ENCODE peak calls at places on chromosomes 5 and 9, in seven cellular contexts. H, Z, P, Y, M, C and B are unnamed samples.

GRCh38 chr9:76866689-76867088 is 39.2 kb downstream of the PRUNE2 start:
- DNase-seq in H (no peak), Z (no peak), P (peak; percentile 85), Y (no peak), M (no peak), C (no peak), B (no peak)

GRCh38 chr9:133137451-133138231 is 16.6 kb upstream of the RALGDS start:
- DNase-seq in H (peak; percentile 82), Z (peak; percentile 72), P (no peak), Y (no peak), M (peak; percentile 92), C (no peak), B (no peak)

GRCh38 chr5:122262107-122262506 is 49.9 kb upstream of the SNCAIP start:
- DNase-seq in H (no peak), Z (no peak), P (no peak), Y (no peak), M (no peak), C (no peak), B (no peak)

GRCh38 chr5:159878988-159879471 is 37.3 kb upstream of the ADRA1B start:
- DNase-seq in H (peak; percentile 89), Z (peak; percentile 77), P (peak; percentile 39), Y (peak; percentile 68), M (peak; percentile 39), C (no peak), B (peak; percentile 94)

GRCh38 chr5:26121343-26121742 is 917.0 kb downstream of the CDH9 start:
- DNase-seq in H (no peak), Z (no peak), P (no peak), Y (no peak), M (no peak), C (no peak), B (no peak)

GRCh38 chr9:94740191-94740874 is 13.8 kb downstream of the AOPEP start:
- DNase-seq in H (no peak), Z (no peak), P (no peak), Y (no peak), M (no peak), C (no peak), B (no peak)

GRCh38 chr9:129773262-129774048 is 20.6 kb upstream of the PTGES start:
- DNase-seq in H (peak; percentile 69), Z (peak; percentile 33), P (peak; percentile 27), Y (no peak), M (peak; percentile 70), C (no peak), B (no peak)

GRCh38 chr5:100840364-100840763 is 62.7 kb downstream of the ST8SIA4 start:
- DNase-seq in H (no peak), Z (no peak), P (no peak), Y (no peak), M (no peak), C (no peak), B (no peak)

GRCh38 chr5:22258139-22258538 is 595.0 kb downstream of the CDH12 start:
- DNase-seq in H (no peak), Z (no peak), P (no peak), Y (no peak), M (no peak), C (no peak), B (no peak)

GRCh38 chr5:123036391-123037103 is at the start of gene PPIC:
- DNase-seq in H (peak; percentile 95), Z (peak; percentile 94), P (no peak), Y (peak; percentile 94), M (peak; percentile 91), C (no peak), B (peak; percentile 84)

GRCh38 chr9:77152289-77152688 is 25.0 kb upstream of the VPS13A start:
- DNase-seq in H (no peak), Z (no peak), P (no peak), Y (no peak), M (no peak), C (no peak), B (no peak)

GRCh38 chr5:111742595-111742994 is 14.4 kb downstream of the NREP start:
- DNase-seq in H (no peak), Z (no peak), P (peak; percentile 88), Y (peak; percentile 66), M (peak; percentile 35), C (no peak), B (no peak)

GRCh38 chr5:142358121-142358520 is 33.3 kb upstream of the SPRY4 start:
- DNase-seq in H (peak; percentile 22), Z (no peak), P (no peak), Y (no peak), M (no peak), C (no peak), B (no peak)

GRCh38 chr5:122415481-122416120 is 103.6 kb downstream of the SNCAIP start:
- DNase-seq in H (peak; percentile 74), Z (peak; percentile 37), P (peak; percentile 45), Y (peak; percentile 55), M (peak; percentile 36), C (no peak), B (peak; percentile 70)

GRCh38 chr5:72503888-72504491 is 3.2 kb downstream of the ZNF366 start:
- DNase-seq in H (no peak), Z (peak; percentile 31), P (no peak), Y (no peak), M (no peak), C (no peak), B (no peak)

GRCh38 chr5:145917288-145917687 is 19.1 kb upstream of the SH3RF2 start:
- DNase-seq in H (no peak), Z (no peak), P (no peak), Y (no peak), M (no peak), C (no peak), B (no peak)

GRCh38 chr5:180799194-180799593 is 3.4 kb downstream of the MGAT1 start:
- DNase-seq in H (peak; percentile 54), Z (no peak), P (no peak), Y (no peak), M (peak; percentile 73), C (no peak), B (peak; percentile 57)

GRCh38 chr5:149671544-149671943 is 58.6 kb upstream of the PPARGC1B start:
- DNase-seq in H (no peak), Z (no peak), P (no peak), Y (no peak), M (peak; percentile 40), C (peak; percentile 43), B (no peak)

GRCh38 chr5:9858043-9858442 is 227.9 kb upstream of the TAS2R1 start:
- DNase-seq in H (no peak), Z (no peak), P (no peak), Y (no peak), M (no peak), C (no peak), B (no peak)

GRCh38 chr5:143231426-143231825 is 172.1 kb downstream of the NR3C1 start:
- DNase-seq in H (peak; percentile 7), Z (no peak), P (no peak), Y (no peak), M (no peak), C (no peak), B (no peak)

GRCh38 chr5:65928341-65928752 is 2.0 kb downstream of the ERBIN start:
- DNase-seq in H (no peak), Z (no peak), P (no peak), Y (no peak), M (no peak), C (no peak), B (no peak)

GRCh38 chr9:114015607-114016006 is 62.5 kb downstream of the AMBP start:
- DNase-seq in H (no peak), Z (no peak), P (no peak), Y (no peak), M (no peak), C (no peak), B (no peak)

GRCh38 chr9:134373953-134374300 is 47.7 kb downstream of the RXRA start:
- DNase-seq in H (no peak), Z (no peak), P (no peak), Y (no peak), M (no peak), C (no peak), B (no peak)
- H3K4me3 ChIP-seq in H (no peak overlapping the region), Z (no peak overlapping the region), P (no peak overlapping the region), Y (peak overlapping the region; percentile 25), M (no peak overlapping the region), C (no peak overlapping the region), B (no peak overlapping the region)

DNA sequence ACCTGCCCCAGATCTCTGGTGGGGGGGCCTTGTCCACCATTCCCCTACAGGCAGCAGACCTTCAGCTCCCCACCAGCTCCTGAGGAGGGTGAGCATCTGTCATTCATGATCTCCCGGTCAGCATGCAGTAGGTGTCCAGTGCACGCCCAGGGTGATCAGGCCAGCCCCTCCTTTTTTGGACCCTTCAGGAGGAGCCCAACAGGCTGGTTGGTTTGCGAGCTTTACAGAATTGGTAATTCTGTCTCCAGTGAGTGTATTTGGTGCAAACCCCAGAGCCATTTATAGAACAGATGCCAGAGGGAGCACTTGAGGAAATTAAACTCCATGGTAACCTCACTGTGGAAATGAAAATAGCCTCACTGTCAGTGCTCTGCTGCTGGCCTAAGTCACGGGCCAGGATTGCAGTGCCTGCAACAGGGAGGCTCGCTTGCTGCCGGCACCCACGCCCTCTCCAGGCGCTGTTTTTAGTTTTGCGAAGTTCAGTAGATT is 23.4 kb downstream of the WNK2 start:
- DNase-seq in H (peak; percentile 87), Z (peak; percentile 73), P (no peak), Y (peak; percentile 35), M (peak; percentile 35), C (no peak), B (peak; percentile 57)
- TF ChIP-seq CTCF in H (no peak), Z (no peak), P (no peak), Y (no peak), M (no peak), C (no peak), B (no peak)

GRCh38 chr9:130785053-130785452 is 50.0 kb upstream of the ABL1 start:
- DNase-seq in H (no peak), Z (no peak), P (no peak), Y (no peak), M (no peak), C (no peak), B (no peak)

GRCh38 chr9:130782883-130783537 is 52.0 kb upstream of the ABL1 start:
- DNase-seq in H (no peak), Z (no peak), P (no peak), Y (no peak), M (no peak), C (no peak), B (no peak)

GRCh38 chr9:130786526-130786925 is 48.5 kb upstream of the ABL1 start:
- DNase-seq in H (no peak), Z (no peak), P (no peak), Y (no peak), M (no peak), C (no peak), B (no peak)

GRCh38 chr9:130789747-130790672 is 45.0 kb upstream of the ABL1 start:
- DNase-seq in H (no peak), Z (no peak), P (no peak), Y (no peak), M (no peak), C (no peak), B (no peak)

GRCh38 chr9:130785940-130786500 is 49.0 kb upstream of the ABL1 start:
- DNase-seq in H (no peak), Z (no peak), P (no peak), Y (no peak), M (no peak), C (no peak), B (no peak)
- H3K27ac ChIP-seq in H (peak overlapping the region; percentile 76), Z (peak overlapping the region; percentile 72), P (no peak overlapping the region), Y (no peak overlapping the region), M (no peak overlapping the region), C (no peak overlapping the region), B (no peak overlapping the region)

DNA sequence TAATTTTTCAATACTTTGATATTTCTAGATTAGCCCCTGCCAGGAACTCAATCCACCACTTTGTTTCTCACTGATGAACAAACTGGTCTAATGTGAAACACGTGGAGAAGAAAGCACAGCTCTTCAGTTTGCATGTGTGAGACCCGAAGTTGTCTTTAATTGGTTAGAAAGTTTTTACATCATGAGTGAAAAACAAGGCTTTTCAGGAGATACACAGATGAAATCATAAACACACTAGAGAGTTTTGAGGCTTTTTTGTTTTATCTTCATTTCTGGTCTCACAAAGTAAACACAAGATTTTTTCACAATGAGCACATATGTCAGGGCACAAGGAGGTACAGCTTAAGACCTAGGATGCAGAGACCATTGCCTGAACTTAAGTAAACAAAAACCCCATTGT is 84.5 kb upstream of the MOCS2 start:
- DNase-seq in H (no peak), Z (no peak), P (no peak), Y (no peak), M (no peak), C (no peak), B (no peak)
- H3K4me3 ChIP-seq in H (no peak overlapping the region), Z (no peak overlapping the region), P (no peak overlapping the region), Y (no peak overlapping the region), M (no peak overlapping the region), C (no peak overlapping the region), B (no peak overlapping the region)